ENCODE peak calls at places on chromosome 13, in five cellular contexts. One of them, this sample, is unnamed.

GRCh38 chr13:44393391-44393790 is 19.8 kb downstream of the SERP2 start:
- DNase-seq in NCI-H1105: no peak
- DNase-seq in HuH-7: no peak
- DNase-seq in T-cell: no peak
- DNase-seq in pancreas: peak
- DNase-seq in this sample: no peak

GRCh38 chr13:110680852-110681251 is 25.1 kb downstream of the CARS2 start:
- DNase-seq in NCI-H1105: no peak
- DNase-seq in HuH-7: peak
- DNase-seq in T-cell: peak
- DNase-seq in pancreas: no peak
- DNase-seq in this sample: no peak

GRCh38 chr13:83730674-83731073 is 151.6 kb downstream of the SLITRK1 start:
- DNase-seq in NCI-H1105: no peak
- DNase-seq in HuH-7: no peak
- DNase-seq in T-cell: no peak
- DNase-seq in pancreas: no peak
- DNase-seq in this sample: no peak

GRCh38 chr13:30864352-30865130 is 41.5 kb upstream of the MEDAG start:
- DNase-seq in NCI-H1105: no peak
- DNase-seq in HuH-7: no peak
- DNase-seq in T-cell: no peak
- DNase-seq in pancreas: no peak
- DNase-seq in this sample: no peak

GRCh38 chr13:93227906-93228801 is 1.5 kb downstream of the GPC6 start:
- DNase-seq in NCI-H1105: peak
- DNase-seq in HuH-7: peak
- DNase-seq in T-cell: no peak
- DNase-seq in pancreas: peak
- DNase-seq in this sample: no peak

GRCh38 chr13:110305949-110306339 is 1.0 kb downstream of the COL4A1 start:
- DNase-seq in NCI-H1105: no peak
- DNase-seq in HuH-7: no peak
- DNase-seq in T-cell: no peak
- DNase-seq in pancreas: no peak
- DNase-seq in this sample: no peak

GRCh38 chr13:78603240-78603947 is at the start of gene POU4F1:
- DNase-seq in NCI-H1105: peak
- DNase-seq in HuH-7: no peak
- DNase-seq in T-cell: peak
- DNase-seq in pancreas: no peak
- DNase-seq in this sample: no peak

GRCh38 chr13:97212540-97213146 is 9.5 kb upstream of the MBNL2 start:
- DNase-seq in NCI-H1105: no peak
- DNase-seq in HuH-7: no peak
- DNase-seq in T-cell: no peak
- DNase-seq in pancreas: peak
- DNase-seq in this sample: no peak

GRCh38 chr13:71118779-71119364 is 748.1 kb downstream of the DACH1 start:
- DNase-seq in NCI-H1105: peak
- DNase-seq in HuH-7: no peak
- DNase-seq in T-cell: no peak
- DNase-seq in pancreas: no peak
- DNase-seq in this sample: no peak

GRCh38 chr13:103436057-103436654 is 369.9 kb upstream of the SLC10A2 start:
- DNase-seq in NCI-H1105: no peak
- DNase-seq in HuH-7: no peak
- DNase-seq in T-cell: no peak
- DNase-seq in pancreas: no peak
- DNase-seq in this sample: no peak

GRCh38 chr13:93752506-93752905 is 525.9 kb downstream of the GPC6 start:
- DNase-seq in NCI-H1105: no peak
- DNase-seq in HuH-7: no peak
- DNase-seq in T-cell: no peak
- DNase-seq in pancreas: no peak
- DNase-seq in this sample: no peak

GRCh38 chr13:77918391-77919261 is at the start of gene EDNRB:
- DNase-seq in NCI-H1105: no peak
- DNase-seq in HuH-7: no peak
- DNase-seq in T-cell: no peak
- DNase-seq in pancreas: no peak
- DNase-seq in this sample: no peak

GRCh38 chr13:91534996-91535395 is 136.6 kb downstream of the GPC5 start:
- DNase-seq in NCI-H1105: no peak
- DNase-seq in HuH-7: no peak
- DNase-seq in T-cell: no peak
- DNase-seq in pancreas: no peak
- DNase-seq in this sample: no peak

GRCh38 chr13:93715866-93716265 is 489.3 kb downstream of the GPC6 start:
- DNase-seq in NCI-H1105: no peak
- DNase-seq in HuH-7: no peak
- DNase-seq in T-cell: no peak
- DNase-seq in pancreas: no peak
- DNase-seq in this sample: no peak

GRCh38 chr13:36242761-36243160 is 28.4 kb upstream of the SOHLH2 start:
- DNase-seq in NCI-H1105: no peak
- DNase-seq in HuH-7: no peak
- DNase-seq in T-cell: no peak
- DNase-seq in pancreas: no peak
- DNase-seq in this sample: no peak

GRCh38 chr13:40779049-40779448 is 8.1 kb upstream of the MRPS31 start:
- DNase-seq in NCI-H1105: no peak
- DNase-seq in HuH-7: no peak
- DNase-seq in T-cell: no peak
- DNase-seq in pancreas: no peak
- DNase-seq in this sample: no peak

GRCh38 chr13:93466502-93467036 is 240.0 kb downstream of the GPC6 start:
- DNase-seq in NCI-H1105: no peak
- DNase-seq in HuH-7: no peak
- DNase-seq in T-cell: no peak
- DNase-seq in pancreas: no peak
- DNase-seq in this sample: no peak

GRCh38 chr13:31951215-31951678 is 80.3 kb upstream of the FRY start:
- DNase-seq in NCI-H1105: no peak
- DNase-seq in HuH-7: no peak
- DNase-seq in T-cell: no peak
- DNase-seq in pancreas: peak
- DNase-seq in this sample: peak

GRCh38 chr13:26558074-26558805 is 757 bp downstream of the WASF3 start:
- DNase-seq in NCI-H1105: no peak
- DNase-seq in HuH-7: no peak
- DNase-seq in T-cell: no peak
- DNase-seq in pancreas: no peak
- DNase-seq in this sample: no peak

GRCh38 chr13:78659450-78660110 is 625 bp upstream of the OBI1 start:
- DNase-seq in NCI-H1105: no peak
- DNase-seq in HuH-7: no peak
- DNase-seq in T-cell: no peak
- DNase-seq in pancreas: no peak
- DNase-seq in this sample: no peak

GRCh38 chr13:98672947-98673545 is 79.4 kb downstream of the SLC15A1 start:
- DNase-seq in NCI-H1105: peak
- DNase-seq in HuH-7: peak
- DNase-seq in T-cell: peak
- DNase-seq in pancreas: peak
- DNase-seq in this sample: peak

GRCh38 chr13:61410266-61410665 is 5.4 kb downstream of the PCDH20 start:
- DNase-seq in NCI-H1105: no peak
- DNase-seq in HuH-7: no peak
- DNase-seq in T-cell: no peak
- DNase-seq in pancreas: no peak
- DNase-seq in this sample: no peak

GRCh38 chr13:43742911-43743310 is 43.9 kb downstream of the ENOX1 start:
- DNase-seq in NCI-H1105: no peak
- DNase-seq in HuH-7: no peak
- DNase-seq in T-cell: no peak
- DNase-seq in pancreas: no peak
- DNase-seq in this sample: no peak

GRCh38 chr13:106573855-106574254 is 5.9 kb upstream of the ARGLU1 start:
- DNase-seq in NCI-H1105: no peak
- DNase-seq in HuH-7: no peak
- DNase-seq in T-cell: no peak
- DNase-seq in pancreas: no peak
- DNase-seq in this sample: no peak

GRCh38 chr13:79267560-79267959 is 138.5 kb downstream of the RBM26 start:
- DNase-seq in NCI-H1105: no peak
- DNase-seq in HuH-7: no peak
- DNase-seq in T-cell: no peak
- DNase-seq in pancreas: no peak
- DNase-seq in this sample: no peak

GRCh38 chr13:110496281-110496680 is 65.2 kb downstream of the RAB20 start:
- DNase-seq in NCI-H1105: no peak
- DNase-seq in HuH-7: no peak
- DNase-seq in T-cell: no peak
- DNase-seq in pancreas: no peak
- DNase-seq in this sample: no peak

GRCh38 chr13:110644892-110645521 is 29.7 kb downstream of the NAXD start:
- DNase-seq in NCI-H1105: no peak
- DNase-seq in HuH-7: no peak
- DNase-seq in T-cell: peak
- DNase-seq in pancreas: peak
- DNase-seq in this sample: no peak

GRCh38 chr13:92967923-92968322 is 258.7 kb upstream of the GPC6 start:
- DNase-seq in NCI-H1105: no peak
- DNase-seq in HuH-7: no peak
- DNase-seq in T-cell: no peak
- DNase-seq in pancreas: no peak
- DNase-seq in this sample: no peak

GRCh38 chr13:33611016-33611805 is 206.7 kb upstream of the RFC3 start:
- DNase-seq in NCI-H1105: no peak
- DNase-seq in HuH-7: peak
- DNase-seq in T-cell: no peak
- DNase-seq in pancreas: peak
- DNase-seq in this sample: no peak

GRCh38 chr13:111280666-111281577 is 39.5 kb upstream of the TEX29 start:
- DNase-seq in NCI-H1105: no peak
- DNase-seq in HuH-7: no peak
- DNase-seq in T-cell: no peak
- DNase-seq in pancreas: no peak
- DNase-seq in this sample: no peak

GRCh38 chr13:74280795-74281490 is 146.7 kb upstream of the KLF12 start:
- DNase-seq in NCI-H1105: no peak
- DNase-seq in HuH-7: no peak
- DNase-seq in T-cell: no peak
- DNase-seq in pancreas: no peak
- DNase-seq in this sample: no peak